ENCODE peak calls at places on chromosomes 2 and 18, in six cellular contexts. One of them, this sample, is unnamed. For H3K4me1 and H3K27me3, the result is how much of the 10 kb centered on the place peaks cover.

GRCh38 chr2:219021591-219021990 is 19.7 kb downstream of the CFAP65 start:
- DNase-seq in pancreas: no peak
- DNase-seq in heart right ventricle: no peak
- DNase-seq in effector memory CD4-positive, alpha-beta T cell: no peak
- DNase-seq in upper lobe of left lung: no peak
- DNase-seq in tibial nerve: no peak
- DNase-seq in this sample: no peak

GRCh38 chr2:142463047-142463446 is 332.2 kb upstream of the LRP1B start:
- DNase-seq in upper lobe of left lung: no peak
- DNase-seq in effector memory CD4-positive, alpha-beta T cell: no peak
- DNase-seq in tibial nerve: no peak
- DNase-seq in heart right ventricle: no peak
- DNase-seq in pancreas: no peak
- DNase-seq in this sample: no peak

GRCh38 chr2:220148849-220149248 is 521.4 kb downstream of the SLC4A3 start:
- DNase-seq in upper lobe of left lung: no peak
- DNase-seq in tibial nerve: no peak
- DNase-seq in heart right ventricle: no peak
- DNase-seq in pancreas: no peak
- DNase-seq in effector memory CD4-positive, alpha-beta T cell: no peak
- DNase-seq in this sample: no peak

GRCh38 chr2:241854342-241855244 is 4.1 kb downstream of the PDCD1 start:
- DNase-seq in tibial nerve: no peak
- DNase-seq in pancreas: peak
- DNase-seq in upper lobe of left lung: peak
- DNase-seq in heart right ventricle: peak
- DNase-seq in effector memory CD4-positive, alpha-beta T cell: no peak
- DNase-seq in this sample: no peak

GRCh38 chr2:36427790-36428243 is 72.2 kb downstream of the CRIM1 start:
- DNase-seq in tibial nerve: no peak
- DNase-seq in pancreas: no peak
- DNase-seq in heart right ventricle: no peak
- DNase-seq in upper lobe of left lung: no peak
- DNase-seq in effector memory CD4-positive, alpha-beta T cell: no peak
- DNase-seq in this sample: no peak

GRCh38 chr2:86371482-86372002 is 34.1 kb upstream of the REEP1 start:
- DNase-seq in upper lobe of left lung: no peak
- DNase-seq in tibial nerve: no peak
- DNase-seq in effector memory CD4-positive, alpha-beta T cell: no peak
- DNase-seq in pancreas: no peak
- DNase-seq in heart right ventricle: no peak
- DNase-seq in this sample: no peak

GRCh38 chr2:8608411-8608954 is 73.4 kb upstream of the ID2 start:
- DNase-seq in tibial nerve: no peak
- DNase-seq in heart right ventricle: no peak
- DNase-seq in upper lobe of left lung: no peak
- DNase-seq in effector memory CD4-positive, alpha-beta T cell: no peak
- DNase-seq in pancreas: no peak
- DNase-seq in this sample: no peak

GRCh38 chr2:66110646-66111045 is 324.3 kb upstream of the MEIS1 start:
- DNase-seq in upper lobe of left lung: no peak
- DNase-seq in effector memory CD4-positive, alpha-beta T cell: no peak
- DNase-seq in heart right ventricle: no peak
- DNase-seq in tibial nerve: no peak
- DNase-seq in pancreas: no peak
- DNase-seq in this sample: no peak

GRCh38 chr2:217103752-217104540 is 244.1 kb upstream of the TNP1 start:
- DNase-seq in heart right ventricle: no peak
- DNase-seq in effector memory CD4-positive, alpha-beta T cell: no peak
- DNase-seq in pancreas: no peak
- DNase-seq in upper lobe of left lung: no peak
- DNase-seq in tibial nerve: no peak
- DNase-seq in this sample: no peak

GRCh38 chr2:218812861-218813260 is 18.7 kb downstream of the PRKAG3 start:
- DNase-seq in effector memory CD4-positive, alpha-beta T cell: no peak
- DNase-seq in pancreas: no peak
- DNase-seq in tibial nerve: no peak
- DNase-seq in heart right ventricle: no peak
- DNase-seq in upper lobe of left lung: no peak
- DNase-seq in this sample: no peak

GRCh38 chr2:225670111-225670974 is 270.8 kb downstream of the NYAP2 start:
- DNase-seq in effector memory CD4-positive, alpha-beta T cell: no peak
- DNase-seq in pancreas: no peak
- DNase-seq in tibial nerve: no peak
- DNase-seq in upper lobe of left lung: no peak
- DNase-seq in heart right ventricle: no peak
- DNase-seq in this sample: no peak

GRCh38 chr2:27288610-27289009 is 6.4 kb downstream of the TRIM54 start:
- DNase-seq in upper lobe of left lung: no peak
- DNase-seq in heart right ventricle: no peak
- DNase-seq in tibial nerve: no peak
- DNase-seq in pancreas: no peak
- DNase-seq in effector memory CD4-positive, alpha-beta T cell: no peak
- DNase-seq in this sample: no peak

GRCh38 chr2:3547915-3548314 is 10.2 kb downstream of the RNASEH1 start:
- DNase-seq in effector memory CD4-positive, alpha-beta T cell: no peak
- DNase-seq in pancreas: no peak
- DNase-seq in upper lobe of left lung: no peak
- DNase-seq in tibial nerve: no peak
- DNase-seq in heart right ventricle: no peak
- DNase-seq in this sample: no peak

GRCh38 chr2:69988086-69988635 is 26.7 kb upstream of the ASPRV1 start:
- DNase-seq in tibial nerve: no peak
- DNase-seq in effector memory CD4-positive, alpha-beta T cell: no peak
- DNase-seq in upper lobe of left lung: no peak
- DNase-seq in pancreas: no peak
- DNase-seq in heart right ventricle: no peak
- DNase-seq in this sample: no peak

GRCh38 chr2:38685116-38685735 is 19.3 kb downstream of the GALM start:
- DNase-seq in tibial nerve: no peak
- DNase-seq in effector memory CD4-positive, alpha-beta T cell: no peak
- DNase-seq in heart right ventricle: no peak
- DNase-seq in upper lobe of left lung: no peak
- DNase-seq in pancreas: no peak
- DNase-seq in this sample: no peak

DNA sequence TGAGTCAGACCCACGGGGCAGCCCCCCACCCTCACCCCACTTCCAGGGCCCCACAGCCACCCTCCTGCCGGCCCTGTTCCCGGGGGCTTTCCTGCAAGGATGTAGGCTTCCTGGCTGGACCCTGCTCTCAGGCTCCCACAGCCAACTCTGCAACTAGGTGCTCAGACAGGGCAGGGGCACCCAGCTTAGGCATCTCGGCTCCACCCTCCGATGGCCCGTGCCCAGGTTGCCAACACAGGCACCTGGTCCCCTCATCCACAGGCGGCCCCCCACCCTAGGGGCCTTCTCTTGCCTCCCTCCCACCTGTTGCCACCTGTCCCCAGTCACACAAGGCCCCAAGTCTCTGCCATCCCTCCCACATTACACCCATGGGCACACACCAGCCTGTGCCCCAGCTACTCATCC is 34.6 kb downstream of the HS6ST1 start:
- DNase-seq in heart right ventricle: no peak
- DNase-seq in upper lobe of left lung: no peak
- DNase-seq in effector memory CD4-positive, alpha-beta T cell: no peak
- DNase-seq in tibial nerve: no peak
- DNase-seq in pancreas: peak
- DNase-seq in this sample: no peak
- H3K27ac ChIP-seq in heart right ventricle: no peak
- H3K27ac ChIP-seq in upper lobe of left lung: no peak
- H3K27ac ChIP-seq in effector memory CD4-positive, alpha-beta T cell: no peak
- H3K27ac ChIP-seq in tibial nerve: no peak
- H3K27ac ChIP-seq in pancreas: no peak
- H3K27ac ChIP-seq in this sample: no peak

GRCh38 chr18:13136056-13136688 is 82.4 kb upstream of the LDLRAD4 start:
- DNase-seq in tibial nerve: no peak
- DNase-seq in upper lobe of left lung: peak
- DNase-seq in heart right ventricle: no peak
- DNase-seq in effector memory CD4-positive, alpha-beta T cell: peak
- DNase-seq in pancreas: no peak
- DNase-seq in this sample: peak
- H3K4me1 ChIP-seq in tibial nerve: under half
- H3K4me1 ChIP-seq in upper lobe of left lung: under half
- H3K4me1 ChIP-seq in heart right ventricle: under half
- H3K4me1 ChIP-seq in effector memory CD4-positive, alpha-beta T cell: under half
- H3K4me1 ChIP-seq in pancreas: under half
- H3K4me1 ChIP-seq in this sample: under half

GRCh38 chr18:57297306-57297705 is 55.1 kb upstream of the ST8SIA3 start:
- DNase-seq in effector memory CD4-positive, alpha-beta T cell: no peak
- DNase-seq in heart right ventricle: no peak
- DNase-seq in tibial nerve: no peak
- DNase-seq in pancreas: no peak
- DNase-seq in upper lobe of left lung: no peak
- DNase-seq in this sample: no peak

GRCh38 chr18:57296336-57296735 is 56.0 kb upstream of the ST8SIA3 start:
- DNase-seq in upper lobe of left lung: no peak
- DNase-seq in heart right ventricle: no peak
- DNase-seq in tibial nerve: no peak
- DNase-seq in effector memory CD4-positive, alpha-beta T cell: no peak
- DNase-seq in pancreas: no peak
- DNase-seq in this sample: no peak

GRCh38 chr18:57294547-57294946 is 57.8 kb upstream of the ST8SIA3 start:
- DNase-seq in heart right ventricle: no peak
- DNase-seq in pancreas: no peak
- DNase-seq in upper lobe of left lung: no peak
- DNase-seq in tibial nerve: no peak
- DNase-seq in effector memory CD4-positive, alpha-beta T cell: no peak
- DNase-seq in this sample: no peak

GRCh38 chr18:57301573-57302230 is 50.7 kb upstream of the ST8SIA3 start:
- DNase-seq in tibial nerve: no peak
- DNase-seq in upper lobe of left lung: peak
- DNase-seq in heart right ventricle: no peak
- DNase-seq in effector memory CD4-positive, alpha-beta T cell: no peak
- DNase-seq in pancreas: no peak
- DNase-seq in this sample: no peak

DNA sequence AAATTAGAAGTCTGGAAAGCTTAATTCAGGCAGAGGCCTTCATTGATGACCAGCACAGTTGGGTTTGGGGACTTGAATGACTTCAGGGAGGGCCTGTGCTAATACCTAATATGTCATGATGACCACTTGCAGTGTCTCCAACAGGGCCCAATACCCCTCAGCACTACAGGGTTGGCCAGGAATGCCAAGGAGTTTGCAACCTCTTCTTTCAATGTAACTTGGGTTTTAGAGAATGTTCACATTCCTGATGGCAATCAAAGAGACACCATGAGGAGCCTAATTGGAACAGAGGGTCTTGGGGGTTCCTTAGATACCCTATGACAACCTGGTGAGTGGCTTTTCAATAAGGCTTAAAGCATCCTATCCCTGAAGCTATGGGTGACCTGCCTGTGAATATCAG is 52.4 kb upstream of the ST8SIA3 start:
- DNase-seq in tibial nerve: no peak
- DNase-seq in effector memory CD4-positive, alpha-beta T cell: no peak
- DNase-seq in heart right ventricle: no peak
- DNase-seq in upper lobe of left lung: no peak
- DNase-seq in pancreas: no peak
- DNase-seq in this sample: no peak
- H3K27me3 ChIP-seq in tibial nerve: under half
- H3K27me3 ChIP-seq in effector memory CD4-positive, alpha-beta T cell: under half
- H3K27me3 ChIP-seq in heart right ventricle: under half
- H3K27me3 ChIP-seq in upper lobe of left lung: under half
- H3K27me3 ChIP-seq in pancreas: under half
- H3K27me3 ChIP-seq in this sample: under half

GRCh38 chr2:22601007-22601406 is 784.0 kb upstream of the KLHL29 start:
- DNase-seq in tibial nerve: no peak
- DNase-seq in upper lobe of left lung: no peak
- DNase-seq in heart right ventricle: no peak
- DNase-seq in effector memory CD4-positive, alpha-beta T cell: no peak
- DNase-seq in pancreas: no peak
- DNase-seq in this sample: no peak
- H3K27ac ChIP-seq in tibial nerve: no peak
- H3K27ac ChIP-seq in upper lobe of left lung: no peak
- H3K27ac ChIP-seq in heart right ventricle: no peak
- H3K27ac ChIP-seq in effector memory CD4-positive, alpha-beta T cell: no peak
- H3K27ac ChIP-seq in pancreas: no peak
- H3K27ac ChIP-seq in this sample: no peak

GRCh38 chr2:19542796-19543195 is 184.4 kb upstream of the OSR1 start:
- DNase-seq in upper lobe of left lung: no peak
- DNase-seq in tibial nerve: no peak
- DNase-seq in pancreas: no peak
- DNase-seq in heart right ventricle: no peak
- DNase-seq in effector memory CD4-positive, alpha-beta T cell: no peak
- DNase-seq in this sample: no peak

GRCh38 chr2:19544020-19544383 is 185.6 kb upstream of the OSR1 start:
- DNase-seq in pancreas: no peak
- DNase-seq in heart right ventricle: no peak
- DNase-seq in tibial nerve: no peak
- DNase-seq in effector memory CD4-positive, alpha-beta T cell: no peak
- DNase-seq in upper lobe of left lung: no peak
- DNase-seq in this sample: no peak

GRCh38 chr2:19540739-19541503 is 182.5 kb upstream of the OSR1 start:
- DNase-seq in pancreas: no peak
- DNase-seq in heart right ventricle: no peak
- DNase-seq in tibial nerve: peak
- DNase-seq in upper lobe of left lung: no peak
- DNase-seq in effector memory CD4-positive, alpha-beta T cell: no peak
- DNase-seq in this sample: no peak

GRCh38 chr2:19543271-19544019 is 185.0 kb upstream of the OSR1 start:
- DNase-seq in upper lobe of left lung: no peak
- DNase-seq in effector memory CD4-positive, alpha-beta T cell: no peak
- DNase-seq in pancreas: no peak
- DNase-seq in heart right ventricle: no peak
- DNase-seq in tibial nerve: no peak
- DNase-seq in this sample: no peak

DNA sequence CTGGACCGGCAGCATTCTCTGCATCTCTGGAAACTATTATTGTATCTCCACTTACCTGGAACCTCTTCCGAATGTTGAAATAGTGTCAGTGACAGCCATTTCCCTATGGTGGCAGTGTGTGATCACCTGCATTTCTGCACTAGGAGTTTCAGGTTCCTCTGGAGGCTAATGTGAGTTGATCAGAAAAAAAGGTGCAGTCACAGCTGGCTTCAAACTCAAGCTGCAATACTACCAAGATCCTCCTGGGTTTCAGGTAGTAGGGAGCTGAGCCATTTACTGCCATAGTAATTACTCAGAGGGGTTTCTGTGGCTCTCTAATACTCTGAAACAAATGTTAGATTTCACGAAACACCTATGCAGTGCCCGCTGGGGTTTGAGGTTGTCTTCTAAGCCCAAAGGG is 183.5 kb upstream of the OSR1 start:
- DNase-seq in pancreas: no peak
- DNase-seq in heart right ventricle: no peak
- DNase-seq in tibial nerve: no peak
- DNase-seq in effector memory CD4-positive, alpha-beta T cell: no peak
- DNase-seq in upper lobe of left lung: no peak
- DNase-seq in this sample: no peak
- H3K4me1 ChIP-seq in pancreas: under half
- H3K4me1 ChIP-seq in heart right ventricle: under half
- H3K4me1 ChIP-seq in tibial nerve: under half
- H3K4me1 ChIP-seq in effector memory CD4-positive, alpha-beta T cell: under half
- H3K4me1 ChIP-seq in upper lobe of left lung: under half
- H3K4me1 ChIP-seq in this sample: under half